ENCODE peak calls at places on chromosomes 6 and 20, in six cellular contexts. L is heart left ventricle; E is activated T-cell treated with anti-CD3 and anti-CD28 coated beads for 24 hours; M is activated T-helper 1 cell treated with anti-CD3 and anti-CD28 coated beads, Interleukin-12 subunit alpha, Interleukin-12 subunit beta, Interleukin-2, Interleukin-4 antibody, amounts not matched to agents 30 ng/mL and 10 ng/mL and 1 ng/mL, durations not matched to agents 14 hours and 24 hours and 36 hours; X is stimulated activated naive CD8-positive, alpha-beta T cell treated with anti-CD3 and anti-CD28 coated beads, Interleukin-15, Interleukin-2, amounts not matched to agents 100 U/mL and 50 U/mL, for 24 hours; P is Calu3. J is an unnamed sample.

GRCh38 chr20:36214684-36215256 is 21.5 kb upstream of the AAR2 start:
- DNase-seq in P (peak), L (no peak), M (no peak), X (peak), E (no peak), J (no peak)

GRCh38 chr20:57388953-57389694 is 2.1 kb upstream of the RBM38 start:
- DNase-seq in E (peak), L (peak), M (peak), X (peak), P (peak), J (peak)

GRCh38 chr6:4004249-4004648 is 74.7 kb downstream of the FAM217A start:
- DNase-seq in X (no peak), E (no peak), L (no peak), M (no peak), P (no peak), J (no peak)

GRCh38 chr6:159978291-159979135 is 9.6 kb downstream of the IGF2R start:
- DNase-seq in P (peak), L (no peak), M (peak), E (no peak), X (peak), J (no peak)

GRCh38 chr6:14037402-14038277 is 79.9 kb upstream of the CD83 start:
- DNase-seq in E (no peak), P (no peak), X (no peak), L (no peak), M (no peak), J (no peak)

GRCh38 chr6:21033575-21034026 is 499.3 kb downstream of the CDKAL1 start:
- DNase-seq in L (peak), X (no peak), E (no peak), M (no peak), P (no peak), J (no peak)

GRCh38 chr6:156832166-156832743 is 55.1 kb downstream of the ARID1B start:
- DNase-seq in X (no peak), E (no peak), M (no peak), P (no peak), L (peak), J (peak)

GRCh38 chr6:10081075-10081474 is 333.8 kb downstream of the TFAP2A start:
- DNase-seq in L (no peak), P (no peak), E (no peak), X (no peak), M (no peak), J (no peak)

GRCh38 chr6:123962508-123962907 is 158.8 kb downstream of the NKAIN2 start:
- DNase-seq in P (peak), X (no peak), L (no peak), E (no peak), M (no peak), J (peak)

GRCh38 chr20:62428396-62429160 is 1.2 kb upstream of the RBBP8NL start:
- DNase-seq in X (no peak), E (no peak), M (no peak), L (no peak), P (no peak), J (no peak)

GRCh38 chr6:24458134-24458533 is 31.2 kb downstream of the GPLD1 start:
- DNase-seq in M (no peak), P (no peak), X (no peak), E (no peak), L (no peak), J (no peak)

GRCh38 chr6:106444777-106445507 is 84.4 kb downstream of the CRYBG1 start:
- DNase-seq in M (peak), L (no peak), E (no peak), X (no peak), P (peak), J (no peak)

GRCh38 chr6:29376003-29376402 is 912 bp upstream of the OR12D3 start:
- DNase-seq in E (no peak), X (no peak), M (no peak), P (peak), L (no peak), J (no peak)

GRCh38 chr6:53593001-53593488 is 48.1 kb upstream of the GCLC start:
- DNase-seq in X (no peak), E (no peak), L (no peak), P (no peak), M (no peak), J (no peak)

GRCh38 chr6:33827546-33828451 is 24.0 kb upstream of the MLN start:
- DNase-seq in X (no peak), L (no peak), M (no peak), P (no peak), E (no peak), J (no peak)

GRCh38 chr6:349491-349921 is 42.0 kb upstream of the IRF4 start:
- DNase-seq in E (no peak), M (no peak), X (no peak), L (no peak), P (no peak), J (no peak)

GRCh38 chr6:152305672-152306071 is 331.5 kb downstream of the SYNE1 start:
- DNase-seq in P (no peak), X (no peak), L (no peak), M (no peak), E (no peak), J (no peak)

GRCh38 chr20:40882173-40882572 is 146.4 kb upstream of the TOP1 start:
- DNase-seq in X (no peak), L (no peak), P (no peak), E (no peak), M (no peak), J (no peak)

GRCh38 chr6:24919404-24919892 is 16.3 kb downstream of the RIPOR2 start:
- DNase-seq in E (no peak), X (no peak), L (no peak), M (no peak), P (no peak), J (no peak)

GRCh38 chr6:115838763-115839401 is 221.8 kb downstream of the FRK start:
- DNase-seq in L (no peak), P (peak), E (no peak), M (no peak), X (peak), J (no peak)

GRCh38 chr6:89895273-89895874 is 1.1 kb downstream of the GJA10 start:
- DNase-seq in L (no peak), P (peak), X (peak), E (no peak), M (no peak), J (no peak)

GRCh38 chr20:31661625-31662371 is 24.1 kb downstream of the COX4I2 start:
- DNase-seq in M (peak), P (peak), L (peak), E (peak), X (peak), J (peak)

GRCh38 chr6:156126535-156126934 is 650.6 kb upstream of the ARID1B start:
- DNase-seq in X (no peak), E (no peak), L (no peak), P (no peak), M (no peak), J (no peak)

GRCh38 chr6:20400476-20401402 is 940 bp upstream of the E2F3 start:
- DNase-seq in P (peak), L (peak), X (peak), E (peak), M (peak), J (peak)

GRCh38 chr6:152605342-152605741 is 31.8 kb downstream of the SYNE1 start:
- DNase-seq in M (no peak), P (no peak), E (no peak), L (no peak), X (no peak), J (no peak)

GRCh38 chr20:54025166-54025835 is 45.1 kb downstream of the BCAS1 start:
- DNase-seq in M (no peak), L (no peak), P (no peak), X (no peak), E (no peak), J (peak)

GRCh38 chr20:64119301-64119680 is 11.9 kb upstream of the NPBWR2 start:
- DNase-seq in L (no peak), X (no peak), M (no peak), E (no peak), P (no peak), J (no peak)

GRCh38 chr6:163461696-163462095 is 47.2 kb downstream of the QKI start:
- DNase-seq in E (no peak), L (no peak), P (no peak), X (no peak), M (no peak), J (no peak)

GRCh38 chr6:155524249-155524651 is 68.6 kb upstream of the NOX3 start:
- DNase-seq in L (no peak), M (no peak), E (no peak), P (no peak), X (no peak), J (no peak)